ENCODE peak calls at places on chromosome 18, in nine cellular contexts. J is CD8-positive, alpha-beta T cell; S is endothelial cell of umbilical vein; Y is HL-60; O is colonic mucosa; T is mammary epithelial cell; N is left ventricle myocardium inferior; G is psoas muscle; F is thoracic aorta. Z is an unnamed sample.

GRCh38 chr18:72868666-72869661 is 1.2 kb upstream of the NETO1 start:
- DNase-seq in J (no peak), S (no peak), Y (no peak), O (no peak), T (no peak), N (no peak), G (no peak), F (no peak), Z (no peak)

GRCh38 chr18:55509631-55510372 is 78.2 kb downstream of the TCF4 start:
- DNase-seq in J (no peak), S (peak; percentile 91), Y (no peak), O (no peak), T (peak; percentile 73), N (no peak), G (no peak), F (no peak), Z (no peak)

GRCh38 chr18:73943763-73944162 is 203.9 kb downstream of the FBXO15 start:
- DNase-seq in J (no peak), S (no peak), Y (no peak), O (no peak), T (no peak), N (no peak), G (no peak), F (no peak), Z (no peak)

GRCh38 chr18:26549486-26550435 is 1.4 kb upstream of the KCTD1 start:
- DNase-seq in J (no peak), S (peak; percentile 38), Y (peak; percentile 47), O (peak; percentile 79), T (peak; percentile 86), N (peak; percentile 73), G (peak; percentile 69), F (no peak), Z (peak; percentile 91)

GRCh38 chr18:35407871-35408481 is 30.8 kb upstream of the ZNF396 start:
- DNase-seq in J (peak; percentile 21), S (peak; percentile 80), Y (peak; percentile 78), O (peak; percentile 74), T (peak; percentile 66), N (no peak), G (no peak), F (peak; percentile 14), Z (no peak)

GRCh38 chr18:35672897-35673296 is 91.4 kb downstream of the GALNT1 start:
- DNase-seq in J (no peak), S (no peak), Y (no peak), O (peak; percentile 69), T (peak; percentile 34), N (no peak), G (no peak), F (no peak), Z (no peak)

GRCh38 chr18:38539373-38539772 is 973.8 kb upstream of the CELF4 start:
- DNase-seq in J (no peak), S (no peak), Y (no peak), O (no peak), T (no peak), N (no peak), G (no peak), F (no peak), Z (no peak)

GRCh38 chr18:46379323-46379950 is 275.3 kb downstream of the HAUS1 start:
- DNase-seq in J (no peak), S (no peak), Y (no peak), O (no peak), T (no peak), N (no peak), G (no peak), F (no peak), Z (peak; percentile 6)

GRCh38 chr18:26468931-26469340 is 79.4 kb downstream of the KCTD1 start:
- DNase-seq in J (no peak), S (peak; percentile 26), Y (no peak), O (no peak), T (no peak), N (no peak), G (no peak), F (no peak), Z (no peak)

GRCh38 chr18:45628979-45629958 is 14.0 kb downstream of the SLC14A2 start:
- DNase-seq in J (no peak), S (no peak), Y (peak; percentile 83), O (no peak), T (peak; percentile 32), N (no peak), G (no peak), F (no peak), Z (peak; percentile 65)

GRCh38 chr18:47881042-47881441 is 49.4 kb downstream of the SMAD2 start:
- DNase-seq in J (no peak), S (no peak), Y (no peak), O (no peak), T (no peak), N (no peak), G (no peak), F (no peak), Z (no peak)

GRCh38 chr18:79368681-79369080 is 27.0 kb upstream of the NFATC1 start:
- DNase-seq in J (no peak), S (peak; percentile 42), Y (no peak), O (no peak), T (no peak), N (no peak), G (no peak), F (no peak), Z (no peak)

GRCh38 chr18:49734836-49735235 is 78.5 kb downstream of the ACAA2 start:
- DNase-seq in J (no peak), S (no peak), Y (no peak), O (no peak), T (no peak), N (no peak), G (no peak), F (no peak), Z (no peak)

GRCh38 chr18:77160515-77160914 is 27.9 kb upstream of the MBP start:
- DNase-seq in J (no peak), S (no peak), Y (peak; percentile 62), O (no peak), T (no peak), N (no peak), G (no peak), F (no peak), Z (no peak)

GRCh38 chr18:77132369-77133050 is at the start of gene MBP:
- DNase-seq in J (peak; percentile 59), S (no peak), Y (peak; percentile 65), O (peak; percentile 90), T (peak; percentile 71), N (peak; percentile 72), G (peak; percentile 81), F (no peak), Z (peak; percentile 94)

GRCh38 chr18:58398648-58399398 is 230.1 kb downstream of the ALPK2 start:
- DNase-seq in J (no peak), S (no peak), Y (no peak), O (peak; percentile 47), T (no peak), N (no peak), G (no peak), F (no peak), Z (no peak)

GRCh38 chr18:3709166-3709565 is 259.2 kb downstream of the TGIF1 start:
- DNase-seq in J (no peak), S (no peak), Y (no peak), O (no peak), T (peak; percentile 14), N (no peak), G (no peak), F (no peak), Z (no peak)

GRCh38 chr18:3706279-3707097 is 256.5 kb downstream of the TGIF1 start:
- DNase-seq in J (no peak), S (no peak), Y (peak; percentile 56), O (no peak), T (no peak), N (no peak), G (no peak), F (no peak), Z (no peak)

GRCh38 chr18:3704556-3705162 is 254.7 kb downstream of the TGIF1 start:
- DNase-seq in J (no peak), S (no peak), Y (no peak), O (no peak), T (no peak), N (no peak), G (no peak), F (no peak), Z (no peak)

GRCh38 chr18:3703732-3704176 is 253.8 kb downstream of the TGIF1 start:
- DNase-seq in J (no peak), S (peak; percentile 65), Y (peak; percentile 78), O (peak; percentile 76), T (peak; percentile 39), N (peak; percentile 44), G (peak; percentile 49), F (no peak), Z (no peak)
- TF ChIP-seq CTCF in J (no peak), S (peak; percentile 65), Y (peak; percentile 85), O (peak; percentile 51), T (peak; percentile 85), N (peak; percentile 73), G (peak; percentile 37), F (peak; percentile 70), Z (peak; percentile 68)

GRCh38 chr18:51513525-51513924 is 316.0 kb upstream of the MEX3C start:
- DNase-seq in J (no peak), S (no peak), Y (no peak), O (no peak), T (peak; percentile 85), N (no peak), G (no peak), F (no peak), Z (no peak)

GRCh38 chr18:51516478-51517038 is 319.1 kb upstream of the MEX3C start:
- DNase-seq in J (no peak), S (no peak), Y (no peak), O (no peak), T (no peak), N (no peak), G (no peak), F (no peak), Z (no peak)

GRCh38 chr18:51510020-51510419 is 312.5 kb upstream of the MEX3C start:
- DNase-seq in J (no peak), S (no peak), Y (no peak), O (no peak), T (no peak), N (no peak), G (no peak), F (no peak), Z (no peak)

GRCh38 chr18:51519571-51519970 is 322.1 kb upstream of the MEX3C start:
- DNase-seq in J (no peak), S (no peak), Y (no peak), O (no peak), T (no peak), N (no peak), G (no peak), F (no peak), Z (no peak)

GRCh38 chr18:51514128-51514527 is 316.6 kb upstream of the MEX3C start:
- DNase-seq in J (no peak), S (no peak), Y (no peak), O (no peak), T (peak; percentile 87), N (no peak), G (no peak), F (no peak), Z (no peak)
- H3K27ac ChIP-seq in J (no peak overlapping the region), S (no peak overlapping the region), Y (no peak overlapping the region), O (no peak overlapping the region), T (peak overlapping the region; percentile 74), N (no peak overlapping the region), G (no peak overlapping the region), F (no peak overlapping the region), Z (no peak overlapping the region)

GRCh38 chr18:64993695-64994094 is 757.1 kb upstream of the CDH7 start:
- DNase-seq in J (no peak), S (no peak), Y (no peak), O (no peak), T (no peak), N (no peak), G (no peak), F (no peak), Z (no peak)
- TF ChIP-seq CTCF in J (no peak), S (no peak), Y (no peak), O (no peak), T (no peak), N (no peak), G (no peak), F (no peak), Z (no peak)

GRCh38 chr18:22106536-22107292 is 62.7 kb upstream of the GATA6 start:
- DNase-seq in J (no peak), S (no peak), Y (no peak), O (no peak), T (peak; percentile 53), N (no peak), G (no peak), F (no peak), Z (no peak)
- H3K27ac ChIP-seq in J (no peak overlapping the region), S (no peak overlapping the region), Y (no peak overlapping the region), O (no peak overlapping the region), T (no peak overlapping the region), N (no peak overlapping the region), G (no peak overlapping the region), F (no peak overlapping the region), Z (no peak overlapping the region)

Z was measured in kidney.